ENCODE peak calls at places on chromosomes 11 and 22, in eight cellular contexts. N is GM12892; K is NT2/D1; B is hypothalamus; D is activated CD4-positive, CD25-positive, alpha-beta regulatory T cell treated with anti-CD3 and anti-CD28 coated beads, Interleukin-2, amount 50 U/mL, for 72 hours; V is skeletal muscle cell; H is tibial artery; P is AG04449. A is an unnamed sample.

GRCh38 chr11:85685820-85686459 is at the start of gene CCDC89:
- DNase-seq in N (no peak), K (no peak), B (peak; percentile 81), D (no peak), V (peak; percentile 92), H (peak; percentile 91), P (peak; percentile 58), A (no peak)

GRCh38 chr22:36086629-36087254 is 58.1 kb upstream of the RBFOX2 start:
- DNase-seq in N (no peak), K (no peak), B (no peak), D (no peak), V (no peak), H (no peak), P (no peak), A (no peak)

GRCh38 chr11:64603411-64604110 is 12.5 kb downstream of the SLC22A12 start:
- DNase-seq in N (no peak), K (no peak), B (no peak), D (no peak), V (no peak), H (no peak), P (no peak), A (no peak)

GRCh38 chr11:77081381-77081851 is 14.6 kb downstream of the CAPN5 start:
- DNase-seq in N (no peak), K (no peak), B (no peak), D (no peak), V (no peak), H (peak; percentile 60), P (no peak), A (no peak)

GRCh38 chr11:71474771-71475483 is 21.9 kb downstream of the NADSYN1 start:
- DNase-seq in N (no peak), K (no peak), B (no peak), D (no peak), V (no peak), H (no peak), P (no peak), A (no peak)

GRCh38 chr22:49710746-49711145 is 116.9 kb downstream of the BRD1 start:
- DNase-seq in N (no peak), K (no peak), B (no peak), D (no peak), V (no peak), H (no peak), P (no peak), A (no peak)

GRCh38 chr11:45920531-45921477 is 1.7 kb upstream of the LARGE2 start:
- DNase-seq in N (no peak), K (no peak), B (no peak), D (peak; percentile 21), V (no peak), H (peak; percentile 33), P (no peak), A (no peak)

GRCh38 chr11:129190087-129190486 is 2.0 kb downstream of the ARHGAP32 start:
- DNase-seq in N (no peak), K (no peak), B (no peak), D (no peak), V (no peak), H (no peak), P (no peak), A (no peak)

A was measured in stimulated activated naive CD8-positive, alpha-beta T cell treated with anti-CD3 and anti-CD28 coated beads, Interleukin-15, amount 100 ng/mL, for 72 hours.